ENCODE peak calls at places on chromosomes 6 and 20, in seven cellular contexts. Q, L, S, V, Y, P and M are unnamed samples.
A peak's percentile ranks its signal among the peaks of the same experiment; 100 is the strongest.

GRCh38 chr6:118770112-118770788 is 118.9 kb upstream of the CEP85L start:
- DNase-seq in Q (no peak), L (no peak), S (no peak), V (peak; percentile 35), Y (no peak), P (no peak), M (no peak)

GRCh38 chr6:111660531-111660930 is 54.9 kb upstream of the TRAF3IP2 start:
- DNase-seq in Q (no peak), L (no peak), S (no peak), V (no peak), Y (no peak), P (no peak), M (no peak)

GRCh38 chr6:38997128-38997761 is 51.3 kb upstream of the GLP1R start:
- DNase-seq in Q (no peak), L (peak; percentile 8), S (peak; percentile 22), V (peak; percentile 8), Y (peak; percentile 16), P (peak; percentile 51), M (peak; percentile 36)

GRCh38 chr6:133512410-133513016 is 271.4 kb downstream of the EYA4 start:
- DNase-seq in Q (no peak), L (peak; percentile 65), S (peak; percentile 73), V (no peak), Y (peak; percentile 51), P (peak; percentile 60), M (peak; percentile 51)

GRCh38 chr6:14661696-14662095 is 544.1 kb downstream of the CD83 start:
- DNase-seq in Q (no peak), L (no peak), S (no peak), V (no peak), Y (no peak), P (no peak), M (no peak)

GRCh38 chr6:97703661-97704060 is 420.6 kb upstream of the MMS22L start:
- DNase-seq in Q (no peak), L (no peak), S (no peak), V (peak; percentile 61), Y (peak; percentile 50), P (peak; percentile 11), M (no peak)

GRCh38 chr6:104572901-104573300 is 286.8 kb downstream of the HACE1 start:
- DNase-seq in Q (no peak), L (no peak), S (no peak), V (no peak), Y (no peak), P (no peak), M (no peak)

GRCh38 chr6:107991061-107991460 is 33.1 kb upstream of the SEC63 start:
- DNase-seq in Q (no peak), L (no peak), S (no peak), V (no peak), Y (no peak), P (no peak), M (no peak)

GRCh38 chr6:3159805-3160781 is 2.7 kb upstream of the TUBB2A start:
- DNase-seq in Q (no peak), L (no peak), S (no peak), V (peak; percentile 37), Y (peak; percentile 34), P (peak; percentile 36), M (no peak)

GRCh38 chr20:38875170-38875993 is 50.8 kb upstream of the FAM83D start:
- DNase-seq in Q (no peak), L (no peak), S (no peak), V (no peak), Y (no peak), P (no peak), M (no peak)

GRCh38 chr20:7967199-7967844 is 27.1 kb upstream of the HAO1 start:
- DNase-seq in Q (no peak), L (peak; percentile 12), S (peak; percentile 3), V (no peak), Y (peak; percentile 59), P (peak; percentile 25), M (no peak)

GRCh38 chr6:150256618-150257272 is 112.1 kb upstream of the IYD start:
- DNase-seq in Q (no peak), L (no peak), S (peak; percentile 72), V (no peak), Y (peak; percentile 33), P (peak; percentile 78), M (no peak)

GRCh38 chr20:25083141-25083772 is 1.3 kb upstream of the VSX1 start:
- DNase-seq in Q (peak; percentile 35), L (no peak), S (no peak), V (no peak), Y (no peak), P (no peak), M (no peak)

GRCh38 chr20:63895886-63896135 is 885 bp downstream of the DNAJC5 start:
- DNase-seq in Q (no peak), L (peak; percentile 24), S (peak; percentile 25), V (no peak), Y (no peak), P (no peak), M (no peak)

GRCh38 chr20:13342469-13343242 is 121.6 kb downstream of the ISM1 start:
- DNase-seq in Q (no peak), L (no peak), S (peak; percentile 42), V (no peak), Y (no peak), P (no peak), M (no peak)

GRCh38 chr6:51513891-51514290 is 573.5 kb downstream of the PKHD1 start:
- DNase-seq in Q (no peak), L (no peak), S (no peak), V (no peak), Y (no peak), P (no peak), M (no peak)

GRCh38 chr6:113562248-113562647 is 294.9 kb upstream of the MARCKS start:
- DNase-seq in Q (no peak), L (no peak), S (no peak), V (no peak), Y (no peak), P (no peak), M (no peak)

GRCh38 chr20:21020656-21021004 is 85.5 kb downstream of the LINC00237 start:
- DNase-seq in Q (no peak), L (no peak), S (no peak), V (no peak), Y (no peak), P (no peak), M (no peak)